ENCODE peak calls at places on chromosome 22, in four cellular contexts. One of them, this sample, is unnamed.

GRCh38 chr22:19848298-19849224 is 6.1 kb downstream of the GNB1L start:
- DNase-seq in T-helper 9 cell: no peak
- DNase-seq in KG1: no peak
- DNase-seq in fibroblast of pulmonary artery: peak; percentile 12
- DNase-seq in this sample: no peak

GRCh38 chr22:48352086-48352911 is 1475.4 kb downstream of the BRD1 start:
- DNase-seq in T-helper 9 cell: no peak
- DNase-seq in KG1: no peak
- DNase-seq in fibroblast of pulmonary artery: no peak
- DNase-seq in this sample: no peak

GRCh38 chr22:40037320-40037719 is 42.6 kb downstream of the FAM83F start:
- DNase-seq in T-helper 9 cell: no peak
- DNase-seq in KG1: no peak
- DNase-seq in fibroblast of pulmonary artery: no peak
- DNase-seq in this sample: no peak

GRCh38 chr22:33823552-33823951 is 96.7 kb downstream of the LARGE1 start:
- DNase-seq in T-helper 9 cell: no peak
- DNase-seq in KG1: no peak
- DNase-seq in fibroblast of pulmonary artery: peak; percentile 37
- DNase-seq in this sample: no peak

GRCh38 chr22:34324763-34325162 is 404.5 kb upstream of the LARGE1 start:
- DNase-seq in T-helper 9 cell: no peak
- DNase-seq in KG1: no peak
- DNase-seq in fibroblast of pulmonary artery: no peak
- DNase-seq in this sample: no peak

GRCh38 chr22:37362618-37363017 is 64.7 kb downstream of the ELFN2 start:
- DNase-seq in T-helper 9 cell: no peak
- DNase-seq in KG1: no peak
- DNase-seq in fibroblast of pulmonary artery: no peak
- DNase-seq in this sample: no peak

GRCh38 chr22:31947296-31947695 is 3.0 kb downstream of the YWHAH start:
- DNase-seq in T-helper 9 cell: no peak
- DNase-seq in KG1: peak; percentile 16
- DNase-seq in fibroblast of pulmonary artery: peak; percentile 53
- DNase-seq in this sample: no peak

GRCh38 chr22:42188808-42189447 is 58.3 kb upstream of the CYP2D6 start:
- DNase-seq in T-helper 9 cell: no peak
- DNase-seq in KG1: no peak
- DNase-seq in fibroblast of pulmonary artery: no peak
- DNase-seq in this sample: no peak

GRCh38 chr22:25167834-25168601 is 31.6 kb upstream of the CRYBB3 start:
- DNase-seq in T-helper 9 cell: no peak
- DNase-seq in KG1: no peak
- DNase-seq in fibroblast of pulmonary artery: no peak
- DNase-seq in this sample: no peak

GRCh38 chr22:25509391-25509791 is 55.1 kb upstream of the GRK3 start:
- DNase-seq in T-helper 9 cell: no peak
- DNase-seq in KG1: no peak
- DNase-seq in fibroblast of pulmonary artery: peak; percentile 22
- DNase-seq in this sample: no peak

GRCh38 chr22:20222764-20223420 is 45.2 kb downstream of the RTN4R start:
- DNase-seq in T-helper 9 cell: no peak
- DNase-seq in KG1: no peak
- DNase-seq in fibroblast of pulmonary artery: no peak
- DNase-seq in this sample: no peak

GRCh38 chr22:37262346-37262745 is 18.3 kb upstream of the RAC2 start:
- DNase-seq in T-helper 9 cell: no peak
- DNase-seq in KG1: no peak
- DNase-seq in fibroblast of pulmonary artery: no peak
- DNase-seq in this sample: no peak

GRCh38 chr22:22849640-22850610 is 37.7 kb upstream of the IGLL5 start:
- DNase-seq in T-helper 9 cell: no peak
- DNase-seq in KG1: no peak
- DNase-seq in fibroblast of pulmonary artery: no peak
- DNase-seq in this sample: no peak

GRCh38 chr22:37126383-37126782 is 16.9 kb upstream of the TMPRSS6 start:
- DNase-seq in T-helper 9 cell: no peak
- DNase-seq in KG1: no peak
- DNase-seq in fibroblast of pulmonary artery: peak; percentile 6
- DNase-seq in this sample: no peak

GRCh38 chr22:36383110-36383581 is 4.6 kb downstream of the MYH9 start:
- DNase-seq in T-helper 9 cell: peak; percentile 50
- DNase-seq in KG1: no peak
- DNase-seq in fibroblast of pulmonary artery: peak; percentile 59
- DNase-seq in this sample: no peak

GRCh38 chr22:30427871-30428270 is 2.3 kb downstream of the MTFP1 start:
- DNase-seq in T-helper 9 cell: no peak
- DNase-seq in KG1: no peak
- DNase-seq in fibroblast of pulmonary artery: no peak
- DNase-seq in this sample: no peak

GRCh38 chr22:22906907-22907550 is 19.4 kb downstream of the IGLL5 start:
- DNase-seq in T-helper 9 cell: no peak
- DNase-seq in KG1: no peak
- DNase-seq in fibroblast of pulmonary artery: no peak
- DNase-seq in this sample: no peak

GRCh38 chr22:47374273-47374771 is 611.9 kb downstream of the TBC1D22A start:
- DNase-seq in T-helper 9 cell: no peak
- DNase-seq in KG1: no peak
- DNase-seq in fibroblast of pulmonary artery: no peak
- DNase-seq in this sample: no peak

GRCh38 chr22:47150426-47150825 is 388.0 kb downstream of the TBC1D22A start:
- DNase-seq in T-helper 9 cell: no peak
- DNase-seq in KG1: no peak
- DNase-seq in fibroblast of pulmonary artery: no peak
- DNase-seq in this sample: no peak

GRCh38 chr22:35835998-35836691 is 118.5 kb downstream of the APOL5 start:
- DNase-seq in T-helper 9 cell: no peak
- DNase-seq in KG1: no peak
- DNase-seq in fibroblast of pulmonary artery: peak; percentile 90
- DNase-seq in this sample: no peak

GRCh38 chr22:19909350-19910179 is 32.0 kb upstream of the COMT start:
- DNase-seq in T-helper 9 cell: peak; percentile 86
- DNase-seq in KG1: peak; percentile 68
- DNase-seq in fibroblast of pulmonary artery: peak; percentile 86
- DNase-seq in this sample: peak; percentile 64

GRCh38 chr22:37870273-37870672 is 21.1 kb downstream of the EIF3L start:
- DNase-seq in T-helper 9 cell: no peak
- DNase-seq in KG1: no peak
- DNase-seq in fibroblast of pulmonary artery: no peak
- DNase-seq in this sample: no peak

GRCh38 chr22:41844036-41844435 is 11.1 kb downstream of the SREBF2 start:
- DNase-seq in T-helper 9 cell: no peak
- DNase-seq in KG1: no peak
- DNase-seq in fibroblast of pulmonary artery: no peak
- DNase-seq in this sample: no peak

GRCh38 chr22:40512426-40513136 is 123.9 kb downstream of the MRTFA start:
- DNase-seq in T-helper 9 cell: no peak
- DNase-seq in KG1: no peak
- DNase-seq in fibroblast of pulmonary artery: peak; percentile 100
- DNase-seq in this sample: no peak

GRCh38 chr22:19503367-19503766 is 20.8 kb downstream of the CLDN5 start:
- DNase-seq in T-helper 9 cell: no peak
- DNase-seq in KG1: no peak
- DNase-seq in fibroblast of pulmonary artery: no peak
- DNase-seq in this sample: no peak

GRCh38 chr22:44722611-44723010 is 20.6 kb downstream of the PRR5 start:
- DNase-seq in T-helper 9 cell: no peak
- DNase-seq in KG1: no peak
- DNase-seq in fibroblast of pulmonary artery: no peak
- DNase-seq in this sample: no peak

GRCh38 chr22:45772726-45773125 is 101.1 kb downstream of the ATXN10 start:
- DNase-seq in T-helper 9 cell: no peak
- DNase-seq in KG1: no peak
- DNase-seq in fibroblast of pulmonary artery: no peak
- DNase-seq in this sample: no peak

GRCh38 chr22:32480238-32480637 is 5.6 kb downstream of the FBXO7 start:
- DNase-seq in T-helper 9 cell: no peak
- DNase-seq in KG1: no peak
- DNase-seq in fibroblast of pulmonary artery: no peak
- DNase-seq in this sample: peak; percentile 32

GRCh38 chr22:30730351-30730750 is 35.7 kb downstream of the OSBP2 start:
- DNase-seq in T-helper 9 cell: no peak
- DNase-seq in KG1: no peak
- DNase-seq in fibroblast of pulmonary artery: no peak
- DNase-seq in this sample: no peak

GRCh38 chr22:47659467-47660302 is 897.2 kb downstream of the TBC1D22A start:
- DNase-seq in T-helper 9 cell: no peak
- DNase-seq in KG1: no peak
- DNase-seq in fibroblast of pulmonary artery: no peak
- DNase-seq in this sample: no peak

GRCh38 chr22:21707677-21708076 is 27.9 kb downstream of the YPEL1 start:
- DNase-seq in T-helper 9 cell: no peak
- DNase-seq in KG1: no peak
- DNase-seq in fibroblast of pulmonary artery: no peak
- DNase-seq in this sample: no peak

GRCh38 chr22:23242473-23243001 is 62.2 kb downstream of the BCR start:
- DNase-seq in T-helper 9 cell: no peak
- DNase-seq in KG1: no peak
- DNase-seq in fibroblast of pulmonary artery: no peak
- DNase-seq in this sample: no peak

GRCh38 chr22:37498289-37498909 is 12.2 kb upstream of the MFNG start:
- DNase-seq in T-helper 9 cell: peak; percentile 63
- DNase-seq in KG1: peak; percentile 25
- DNase-seq in fibroblast of pulmonary artery: no peak
- DNase-seq in this sample: peak; percentile 71

GRCh38 chr22:25582946-25583345 is 18.5 kb downstream of the GRK3 start:
- DNase-seq in T-helper 9 cell: no peak
- DNase-seq in KG1: no peak
- DNase-seq in fibroblast of pulmonary artery: no peak
- DNase-seq in this sample: no peak

GRCh38 chr22:46370584-46371373 is 35.3 kb downstream of the TRMU start:
- DNase-seq in T-helper 9 cell: no peak
- DNase-seq in KG1: no peak
- DNase-seq in fibroblast of pulmonary artery: no peak
- DNase-seq in this sample: peak; percentile 82

GRCh38 chr22:21100149-21101032 is 54.6 kb downstream of the LRRC74B start:
- DNase-seq in T-helper 9 cell: no peak
- DNase-seq in KG1: no peak
- DNase-seq in fibroblast of pulmonary artery: no peak
- DNase-seq in this sample: no peak

GRCh38 chr22:41564563-41564962 is 3.8 kb downstream of the CSDC2 start:
- DNase-seq in T-helper 9 cell: no peak
- DNase-seq in KG1: no peak
- DNase-seq in fibroblast of pulmonary artery: no peak
- DNase-seq in this sample: no peak

GRCh38 chr22:48691431-48691851 is 1136.2 kb downstream of the BRD1 start:
- DNase-seq in T-helper 9 cell: no peak
- DNase-seq in KG1: no peak
- DNase-seq in fibroblast of pulmonary artery: no peak
- DNase-seq in this sample: no peak

This sample was measured in T-helper 2 cell.